ENCODE peak calls at places on chromosomes 5 and 9, in seven cellular contexts. One of them, this sample, is unnamed. For H3K9me3 and H3K4me1, the result is how much of the 10 kb centered on the place peaks cover.

GRCh38 chr5:83583859-83584258 is 112.3 kb downstream of the VCAN start:
- DNase-seq in cardiac muscle cell: no peak
- DNase-seq in tibial nerve: no peak
- DNase-seq in body of pancreas: no peak
- DNase-seq in small intestine: no peak
- DNase-seq in effector memory CD4-positive, alpha-beta T cell: no peak
- DNase-seq in colonic mucosa: no peak
- DNase-seq in this sample: no peak

GRCh38 chr9:88809371-88809770 is 181.9 kb upstream of the S1PR3 start:
- DNase-seq in cardiac muscle cell: no peak
- DNase-seq in tibial nerve: no peak
- DNase-seq in body of pancreas: no peak
- DNase-seq in small intestine: no peak
- DNase-seq in effector memory CD4-positive, alpha-beta T cell: no peak
- DNase-seq in colonic mucosa: no peak
- DNase-seq in this sample: no peak

GRCh38 chr5:159825551-159826051 is 90.7 kb upstream of the ADRA1B start:
- DNase-seq in cardiac muscle cell: no peak
- DNase-seq in tibial nerve: no peak
- DNase-seq in body of pancreas: no peak
- DNase-seq in small intestine: no peak
- DNase-seq in effector memory CD4-positive, alpha-beta T cell: no peak
- DNase-seq in colonic mucosa: no peak
- DNase-seq in this sample: peak

GRCh38 chr5:154899107-154899816 is 38.7 kb downstream of the GEMIN5 start:
- DNase-seq in cardiac muscle cell: no peak
- DNase-seq in tibial nerve: peak
- DNase-seq in body of pancreas: no peak
- DNase-seq in small intestine: no peak
- DNase-seq in effector memory CD4-positive, alpha-beta T cell: no peak
- DNase-seq in colonic mucosa: no peak
- DNase-seq in this sample: no peak

GRCh38 chr5:132070460-132071337 is 2.9 kb upstream of the CSF2 start:
- DNase-seq in cardiac muscle cell: no peak
- DNase-seq in tibial nerve: no peak
- DNase-seq in body of pancreas: no peak
- DNase-seq in small intestine: no peak
- DNase-seq in effector memory CD4-positive, alpha-beta T cell: no peak
- DNase-seq in colonic mucosa: no peak
- DNase-seq in this sample: no peak

GRCh38 chr5:172456076-172456800 is 1.9 kb upstream of the SH3PXD2B start:
- DNase-seq in cardiac muscle cell: no peak
- DNase-seq in tibial nerve: no peak
- DNase-seq in body of pancreas: no peak
- DNase-seq in small intestine: no peak
- DNase-seq in effector memory CD4-positive, alpha-beta T cell: no peak
- DNase-seq in colonic mucosa: no peak
- DNase-seq in this sample: no peak

GRCh38 chr5:92505145-92505544 is 1075.9 kb downstream of the NR2F1-AS1 start:
- DNase-seq in cardiac muscle cell: no peak
- DNase-seq in tibial nerve: no peak
- DNase-seq in body of pancreas: no peak
- DNase-seq in small intestine: no peak
- DNase-seq in effector memory CD4-positive, alpha-beta T cell: no peak
- DNase-seq in colonic mucosa: no peak
- DNase-seq in this sample: no peak

GRCh38 chr9:123658792-123659191 is 271.1 kb downstream of the DENND1A start:
- DNase-seq in cardiac muscle cell: no peak
- DNase-seq in tibial nerve: no peak
- DNase-seq in body of pancreas: no peak
- DNase-seq in small intestine: no peak
- DNase-seq in effector memory CD4-positive, alpha-beta T cell: no peak
- DNase-seq in colonic mucosa: no peak
- DNase-seq in this sample: no peak

GRCh38 chr5:115050860-115051259 is 118.8 kb downstream of the TRIM36 start:
- DNase-seq in cardiac muscle cell: no peak
- DNase-seq in tibial nerve: no peak
- DNase-seq in body of pancreas: peak
- DNase-seq in small intestine: no peak
- DNase-seq in effector memory CD4-positive, alpha-beta T cell: no peak
- DNase-seq in colonic mucosa: no peak
- DNase-seq in this sample: no peak

GRCh38 chr5:669111-669841 is 23.9 kb downstream of the TPPP start:
- DNase-seq in cardiac muscle cell: peak
- DNase-seq in tibial nerve: no peak
- DNase-seq in body of pancreas: peak
- DNase-seq in small intestine: peak
- DNase-seq in effector memory CD4-positive, alpha-beta T cell: peak
- DNase-seq in colonic mucosa: no peak
- DNase-seq in this sample: no peak

GRCh38 chr5:146068977-146069779 is 36.2 kb downstream of the PLAC8L1 start:
- DNase-seq in cardiac muscle cell: no peak
- DNase-seq in tibial nerve: no peak
- DNase-seq in body of pancreas: no peak
- DNase-seq in small intestine: no peak
- DNase-seq in effector memory CD4-positive, alpha-beta T cell: no peak
- DNase-seq in colonic mucosa: no peak
- DNase-seq in this sample: no peak

GRCh38 chr5:150781706-150782614 is 3.4 kb downstream of the SMIM3 start:
- DNase-seq in cardiac muscle cell: no peak
- DNase-seq in tibial nerve: peak
- DNase-seq in body of pancreas: peak
- DNase-seq in small intestine: no peak
- DNase-seq in effector memory CD4-positive, alpha-beta T cell: no peak
- DNase-seq in colonic mucosa: peak
- DNase-seq in this sample: no peak

GRCh38 chr5:32506251-32506661 is 61.7 kb upstream of the ZFR start:
- DNase-seq in cardiac muscle cell: no peak
- DNase-seq in tibial nerve: no peak
- DNase-seq in body of pancreas: no peak
- DNase-seq in small intestine: no peak
- DNase-seq in effector memory CD4-positive, alpha-beta T cell: no peak
- DNase-seq in colonic mucosa: no peak
- DNase-seq in this sample: no peak

GRCh38 chr9:87148391-87149237 is 201.3 kb upstream of the GAS1 start:
- DNase-seq in cardiac muscle cell: peak
- DNase-seq in tibial nerve: peak
- DNase-seq in body of pancreas: peak
- DNase-seq in small intestine: peak
- DNase-seq in effector memory CD4-positive, alpha-beta T cell: no peak
- DNase-seq in colonic mucosa: peak
- DNase-seq in this sample: peak

GRCh38 chr9:124079176-124079925 is 67.8 kb downstream of the LHX2 start:
- DNase-seq in cardiac muscle cell: peak
- DNase-seq in tibial nerve: no peak
- DNase-seq in body of pancreas: no peak
- DNase-seq in small intestine: no peak
- DNase-seq in effector memory CD4-positive, alpha-beta T cell: no peak
- DNase-seq in colonic mucosa: no peak
- DNase-seq in this sample: no peak

GRCh38 chr9:87667164-87667738 is 58.7 kb upstream of the CTSL start:
- DNase-seq in cardiac muscle cell: no peak
- DNase-seq in tibial nerve: no peak
- DNase-seq in body of pancreas: no peak
- DNase-seq in small intestine: peak
- DNase-seq in effector memory CD4-positive, alpha-beta T cell: no peak
- DNase-seq in colonic mucosa: no peak
- DNase-seq in this sample: no peak

GRCh38 chr5:25850581-25850980 is 1187.8 kb downstream of the CDH9 start:
- DNase-seq in cardiac muscle cell: no peak
- DNase-seq in tibial nerve: no peak
- DNase-seq in body of pancreas: no peak
- DNase-seq in small intestine: no peak
- DNase-seq in effector memory CD4-positive, alpha-beta T cell: no peak
- DNase-seq in colonic mucosa: no peak
- DNase-seq in this sample: no peak

GRCh38 chr5:14242871-14243383 is 99.8 kb downstream of the TRIO start:
- DNase-seq in cardiac muscle cell: no peak
- DNase-seq in tibial nerve: no peak
- DNase-seq in body of pancreas: no peak
- DNase-seq in small intestine: no peak
- DNase-seq in effector memory CD4-positive, alpha-beta T cell: no peak
- DNase-seq in colonic mucosa: no peak
- DNase-seq in this sample: no peak

GRCh38 chr5:150946351-150946905 is 41.6 kb upstream of the ZNF300 start:
- DNase-seq in cardiac muscle cell: no peak
- DNase-seq in tibial nerve: peak
- DNase-seq in body of pancreas: peak
- DNase-seq in small intestine: peak
- DNase-seq in effector memory CD4-positive, alpha-beta T cell: no peak
- DNase-seq in colonic mucosa: peak
- DNase-seq in this sample: peak

GRCh38 chr5:96743805-96744559 is 63.8 kb downstream of the ERAP1 start:
- DNase-seq in cardiac muscle cell: no peak
- DNase-seq in tibial nerve: no peak
- DNase-seq in body of pancreas: no peak
- DNase-seq in small intestine: no peak
- DNase-seq in effector memory CD4-positive, alpha-beta T cell: no peak
- DNase-seq in colonic mucosa: no peak
- DNase-seq in this sample: no peak

GRCh38 chr9:122131401-122131921 is 28.1 kb downstream of the NDUFA8 start:
- DNase-seq in cardiac muscle cell: peak
- DNase-seq in tibial nerve: no peak
- DNase-seq in body of pancreas: no peak
- DNase-seq in small intestine: no peak
- DNase-seq in effector memory CD4-positive, alpha-beta T cell: no peak
- DNase-seq in colonic mucosa: no peak
- DNase-seq in this sample: no peak

GRCh38 chr9:5982352-5982751 is 33.1 kb downstream of the RANBP6 start:
- DNase-seq in cardiac muscle cell: no peak
- DNase-seq in tibial nerve: no peak
- DNase-seq in body of pancreas: no peak
- DNase-seq in small intestine: no peak
- DNase-seq in effector memory CD4-positive, alpha-beta T cell: no peak
- DNase-seq in colonic mucosa: no peak
- DNase-seq in this sample: no peak

GRCh38 chr5:56659991-56660390 is 155.4 kb upstream of the MAP3K1 start:
- DNase-seq in cardiac muscle cell: no peak
- DNase-seq in tibial nerve: no peak
- DNase-seq in body of pancreas: no peak
- DNase-seq in small intestine: no peak
- DNase-seq in effector memory CD4-positive, alpha-beta T cell: no peak
- DNase-seq in colonic mucosa: no peak
- DNase-seq in this sample: no peak
- H3K9me3 ChIP-seq in cardiac muscle cell: under half
- H3K9me3 ChIP-seq in tibial nerve: under half
- H3K9me3 ChIP-seq in body of pancreas: under half
- H3K9me3 ChIP-seq in small intestine: under half
- H3K9me3 ChIP-seq in effector memory CD4-positive, alpha-beta T cell: under half
- H3K9me3 ChIP-seq in colonic mucosa: under half
- H3K9me3 ChIP-seq in this sample: under half

GRCh38 chr5:10303699-10304170 is 4.0 kb downstream of the CMBL start:
- DNase-seq in cardiac muscle cell: no peak
- DNase-seq in tibial nerve: no peak
- DNase-seq in body of pancreas: peak
- DNase-seq in small intestine: peak
- DNase-seq in effector memory CD4-positive, alpha-beta T cell: no peak
- DNase-seq in colonic mucosa: no peak
- DNase-seq in this sample: no peak
- H3K27ac ChIP-seq in cardiac muscle cell: no peak
- H3K27ac ChIP-seq in tibial nerve: no peak
- H3K27ac ChIP-seq in body of pancreas: peak
- H3K27ac ChIP-seq in small intestine: peak
- H3K27ac ChIP-seq in effector memory CD4-positive, alpha-beta T cell: no peak
- H3K27ac ChIP-seq in colonic mucosa: peak
- H3K27ac ChIP-seq in this sample: no peak

GRCh38 chr5:173743641-173744343 is 127.3 kb upstream of the BOD1 start:
- DNase-seq in cardiac muscle cell: no peak
- DNase-seq in tibial nerve: no peak
- DNase-seq in body of pancreas: no peak
- DNase-seq in small intestine: peak
- DNase-seq in effector memory CD4-positive, alpha-beta T cell: no peak
- DNase-seq in colonic mucosa: no peak
- DNase-seq in this sample: no peak
- H3K4me1 ChIP-seq in cardiac muscle cell: under half
- H3K4me1 ChIP-seq in tibial nerve: under half
- H3K4me1 ChIP-seq in body of pancreas: under half
- H3K4me1 ChIP-seq in small intestine: under half
- H3K4me1 ChIP-seq in effector memory CD4-positive, alpha-beta T cell: under half
- H3K4me1 ChIP-seq in colonic mucosa: under half
- H3K4me1 ChIP-seq in this sample: under half

GRCh38 chr9:69874301-69875060 is 53.9 kb downstream of the CFAP95 start:
- DNase-seq in cardiac muscle cell: peak
- DNase-seq in tibial nerve: no peak
- DNase-seq in body of pancreas: no peak
- DNase-seq in small intestine: no peak
- DNase-seq in effector memory CD4-positive, alpha-beta T cell: no peak
- DNase-seq in colonic mucosa: no peak
- DNase-seq in this sample: no peak

GRCh38 chr9:69877852-69878507 is 57.4 kb downstream of the CFAP95 start:
- DNase-seq in cardiac muscle cell: peak
- DNase-seq in tibial nerve: peak
- DNase-seq in body of pancreas: no peak
- DNase-seq in small intestine: peak
- DNase-seq in effector memory CD4-positive, alpha-beta T cell: no peak
- DNase-seq in colonic mucosa: no peak
- DNase-seq in this sample: no peak

GRCh38 chr9:69873401-69873950 is 52.9 kb downstream of the CFAP95 start:
- DNase-seq in cardiac muscle cell: no peak
- DNase-seq in tibial nerve: no peak
- DNase-seq in body of pancreas: no peak
- DNase-seq in small intestine: no peak
- DNase-seq in effector memory CD4-positive, alpha-beta T cell: no peak
- DNase-seq in colonic mucosa: no peak
- DNase-seq in this sample: no peak

GRCh38 chr9:69871143-69871834 is 50.7 kb downstream of the CFAP95 start:
- DNase-seq in cardiac muscle cell: no peak
- DNase-seq in tibial nerve: no peak
- DNase-seq in body of pancreas: no peak
- DNase-seq in small intestine: no peak
- DNase-seq in effector memory CD4-positive, alpha-beta T cell: no peak
- DNase-seq in colonic mucosa: no peak
- DNase-seq in this sample: no peak

DNA sequence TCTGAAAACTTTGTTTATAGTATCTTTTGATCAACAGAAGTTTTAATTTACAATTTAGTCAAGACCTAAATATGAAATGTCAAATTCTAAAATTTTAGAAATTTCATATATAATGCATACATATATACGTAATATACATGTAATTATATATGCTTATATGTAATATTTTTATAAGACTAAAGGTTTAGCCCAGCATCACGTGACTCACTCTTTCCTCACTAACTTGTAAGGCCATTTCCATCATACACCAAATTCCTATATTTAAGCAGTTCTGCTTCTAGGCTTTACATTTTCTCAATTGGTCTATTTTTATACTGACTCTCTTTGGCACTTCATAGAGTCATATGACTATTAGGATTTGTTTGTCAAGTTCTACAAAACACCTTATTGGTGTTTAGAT is 56.4 kb downstream of the CFAP95 start:
- DNase-seq in cardiac muscle cell: no peak
- DNase-seq in tibial nerve: no peak
- DNase-seq in body of pancreas: no peak
- DNase-seq in small intestine: no peak
- DNase-seq in effector memory CD4-positive, alpha-beta T cell: no peak
- DNase-seq in colonic mucosa: no peak
- DNase-seq in this sample: no peak
- H3K9me3 ChIP-seq in cardiac muscle cell: under half
- H3K9me3 ChIP-seq in tibial nerve: under half
- H3K9me3 ChIP-seq in body of pancreas: under half
- H3K9me3 ChIP-seq in small intestine: under half
- H3K9me3 ChIP-seq in effector memory CD4-positive, alpha-beta T cell: under half
- H3K9me3 ChIP-seq in colonic mucosa: under half
- H3K9me3 ChIP-seq in this sample: under half

GRCh38 chr9:18195223-18195622 is 278.7 kb upstream of the ADAMTSL1 start:
- DNase-seq in cardiac muscle cell: no peak
- DNase-seq in tibial nerve: no peak
- DNase-seq in body of pancreas: no peak
- DNase-seq in small intestine: no peak
- DNase-seq in effector memory CD4-positive, alpha-beta T cell: no peak
- DNase-seq in colonic mucosa: no peak
- DNase-seq in this sample: no peak
- H3K27ac ChIP-seq in cardiac muscle cell: no peak
- H3K27ac ChIP-seq in tibial nerve: no peak
- H3K27ac ChIP-seq in body of pancreas: no peak
- H3K27ac ChIP-seq in small intestine: no peak
- H3K27ac ChIP-seq in effector memory CD4-positive, alpha-beta T cell: no peak
- H3K27ac ChIP-seq in colonic mucosa: no peak
- H3K27ac ChIP-seq in this sample: no peak

This sample was measured in lung.